ENCODE peak calls at places on chromosomes 2 and 18, in four cellular contexts. Y, P, E and V are unnamed samples.

GRCh38 chr2:102872388-102872787 is 110.6 kb downstream of the TMEM182 start:
- DNase-seq in Y (no peak), P (no peak), E (no peak), V (no peak)

GRCh38 chr2:204129591-204130270 is 193.2 kb downstream of the ICOS start:
- DNase-seq in Y (no peak), P (no peak), E (no peak), V (no peak)

GRCh38 chr2:378364-378763 is 90.5 kb upstream of the ALKAL2 start:
- DNase-seq in Y (no peak), P (no peak), E (no peak), V (no peak)

GRCh38 chr2:159204381-159204780 is 82.1 kb downstream of the WDSUB1 start:
- DNase-seq in Y (no peak), P (no peak), E (no peak), V (no peak)

GRCh38 chr2:221318751-221319150 is 253.4 kb downstream of the EPHA4 start:
- DNase-seq in Y (no peak), P (no peak), E (no peak), V (no peak)

GRCh38 chr18:46755315-46756171 is 1.3 kb downstream of the ST8SIA5 start:
- DNase-seq in Y (no peak), P (no peak), E (no peak), V (no peak)

GRCh38 chr2:177114712-177115111 is 97.9 kb upstream of the HNRNPA3 start:
- DNase-seq in Y (no peak), P (no peak), E (no peak), V (no peak)

GRCh38 chr2:31216734-31217133 is 581 bp downstream of the CAPN14 start:
- DNase-seq in Y (no peak), P (no peak), E (no peak), V (no peak)

GRCh38 chr2:26693287-26693849 is 846 bp downstream of the KCNK3 start:
- DNase-seq in Y (no peak), P (no peak), E (no peak), V (no peak)

GRCh38 chr2:133109772-133110171 is 439.8 kb upstream of the LYPD1 start:
- DNase-seq in Y (no peak), P (peak; percentile 75), E (no peak), V (peak; percentile 50)

GRCh38 chr2:177322801-177323261 is 58.3 kb upstream of the NFE2L2 start:
- DNase-seq in Y (no peak), P (no peak), E (peak; percentile 63), V (no peak)

DNA sequence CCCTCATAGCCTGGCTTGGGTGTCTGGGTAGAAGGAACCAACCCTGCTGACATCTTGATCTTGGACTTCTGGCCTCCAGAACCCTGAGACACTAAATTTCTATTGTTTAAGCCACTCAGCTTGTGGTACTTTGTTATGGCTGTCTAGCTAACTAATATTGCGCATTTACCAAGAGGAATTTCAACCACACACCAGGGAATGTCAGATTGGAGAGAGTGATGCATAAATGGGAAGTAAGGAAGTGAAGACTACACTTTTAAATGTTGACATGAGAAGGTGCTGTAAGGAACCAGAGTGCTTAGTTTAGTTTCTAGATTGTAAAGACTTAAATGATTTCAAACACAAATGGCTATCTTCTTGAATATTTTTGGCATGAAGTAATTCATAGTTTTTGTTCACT is 98.9 kb upstream of the ITGB6 start:
- DNase-seq in Y (no peak), P (no peak), E (no peak), V (peak; percentile 43)
- H3K36me3 ChIP-seq in Y (peaks cover 5% of the 10 kb centered on the region), P (peaks cover 44% of the 10 kb centered on the region), E (no peaks in the 10 kb centered on the region), V (peaks cover 70% of the 10 kb centered on the region)

GRCh38 chr2:109292377-109292776 is 163.4 kb downstream of the SH3RF3 start:
- DNase-seq in Y (no peak), P (no peak), E (no peak), V (no peak)
- H3K27ac ChIP-seq in Y (no peak overlapping the region), P (no peak overlapping the region), E (no peak overlapping the region), V (no peak overlapping the region)

GRCh38 chr2:224551693-224552092 is 33.5 kb downstream of the CUL3 start:
- DNase-seq in Y (no peak), P (no peak), E (no peak), V (no peak)
- H3K36me3 ChIP-seq in Y (no peaks in the 10 kb centered on the region), P (no peaks in the 10 kb centered on the region), E (no peaks in the 10 kb centered on the region), V (peaks cover 32% of the 10 kb centered on the region)

GRCh38 chr18:56627991-56628390 is 10.4 kb downstream of the TXNL1 start:
- DNase-seq in Y (no peak), P (no peak), E (no peak), V (no peak)
- H3K27ac ChIP-seq in Y (no peak overlapping the region), P (no peak overlapping the region), E (no peak overlapping the region), V (no peak overlapping the region)

GRCh38 chr2:233263045-233263570 is 11.6 kb downstream of the ATG16L1 start:
- DNase-seq in Y (no peak), P (no peak), E (no peak), V (no peak)

GRCh38 chr2:233261819-233262555 is 10.5 kb downstream of the ATG16L1 start:
- DNase-seq in Y (no peak), P (no peak), E (no peak), V (no peak)

GRCh38 chr2:233258211-233258610 is 6.7 kb downstream of the ATG16L1 start:
- DNase-seq in Y (no peak), P (no peak), E (no peak), V (no peak)

GRCh38 chr2:233262562-233262961 is 11.1 kb downstream of the ATG16L1 start:
- DNase-seq in Y (no peak), P (no peak), E (no peak), V (no peak)

DNA sequence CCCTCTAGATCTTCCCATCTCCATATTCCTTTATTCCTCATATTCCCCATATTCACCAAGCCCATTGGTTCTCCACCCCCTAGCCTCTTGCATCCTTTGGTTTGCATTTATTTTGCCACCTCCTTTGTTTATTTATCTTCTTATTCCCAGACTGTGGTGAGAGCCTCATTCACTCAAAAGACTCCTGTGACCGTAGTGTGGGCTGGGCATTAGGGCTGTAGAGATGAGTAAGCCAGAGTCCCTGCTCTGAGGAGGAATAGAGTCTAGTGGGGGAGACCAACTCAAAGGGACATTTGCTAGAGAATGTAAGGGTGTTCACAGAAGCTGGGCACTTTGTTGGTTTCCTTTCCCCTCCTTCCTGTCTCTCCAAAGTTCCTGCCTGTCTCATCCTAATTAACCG is 8.3 kb downstream of the ATG16L1 start:
- DNase-seq in Y (no peak), P (no peak), E (no peak), V (peak; percentile 82)
- H3K36me3 ChIP-seq in Y (peaks cover 36% of the 10 kb centered on the region), P (peaks cover 46% of the 10 kb centered on the region), E (no peaks in the 10 kb centered on the region), V (peaks cover 97% of the 10 kb centered on the region)